ENCODE peak calls at places on chromosome 15, in six cellular contexts. One of them, this sample, is unnamed. For H3K9me3, the result is how much of the 10 kb centered on the place peaks cover.

GRCh38 chr15:52100807-52101206 is 11.8 kb downstream of the BCL2L10 start:
- DNase-seq in GM23248: peak
- DNase-seq in tibial artery: peak
- DNase-seq in adipocyte: peak
- DNase-seq in A549: no peak
- DNase-seq in adrenal gland: peak
- DNase-seq in this sample: peak

GRCh38 chr15:63340878-63341277 is 40.8 kb downstream of the CA12 start:
- DNase-seq in A549: no peak
- DNase-seq in adrenal gland: no peak
- DNase-seq in adipocyte: no peak
- DNase-seq in tibial artery: no peak
- DNase-seq in GM23248: no peak
- DNase-seq in this sample: no peak

GRCh38 chr15:60399931-60400330 is 2.1 kb upstream of the ANXA2 start:
- DNase-seq in adrenal gland: no peak
- DNase-seq in adipocyte: peak
- DNase-seq in A549: no peak
- DNase-seq in GM23248: peak
- DNase-seq in tibial artery: no peak
- DNase-seq in this sample: no peak

GRCh38 chr15:63860161-63860954 is 26.6 kb upstream of the HERC1 start:
- DNase-seq in tibial artery: no peak
- DNase-seq in GM23248: no peak
- DNase-seq in adipocyte: no peak
- DNase-seq in A549: no peak
- DNase-seq in adrenal gland: no peak
- DNase-seq in this sample: no peak

GRCh38 chr15:76553102-76553501 is 216.5 kb downstream of the ISL2 start:
- DNase-seq in adrenal gland: no peak
- DNase-seq in A549: no peak
- DNase-seq in tibial artery: no peak
- DNase-seq in GM23248: no peak
- DNase-seq in adipocyte: no peak
- DNase-seq in this sample: no peak

GRCh38 chr15:73937726-73938125 is 11.5 kb downstream of the LOXL1 start:
- DNase-seq in tibial artery: no peak
- DNase-seq in GM23248: no peak
- DNase-seq in adipocyte: no peak
- DNase-seq in adrenal gland: no peak
- DNase-seq in A549: no peak
- DNase-seq in this sample: peak

GRCh38 chr15:35107122-35107521 is 22.0 kb upstream of the NANOGP8 start:
- DNase-seq in GM23248: peak
- DNase-seq in A549: no peak
- DNase-seq in adrenal gland: no peak
- DNase-seq in adipocyte: no peak
- DNase-seq in tibial artery: no peak
- DNase-seq in this sample: no peak

GRCh38 chr15:58459562-58459961 is 27.8 kb downstream of the LIPC start:
- DNase-seq in adrenal gland: no peak
- DNase-seq in A549: no peak
- DNase-seq in adipocyte: no peak
- DNase-seq in GM23248: no peak
- DNase-seq in tibial artery: no peak
- DNase-seq in this sample: no peak

GRCh38 chr15:42107483-42107882 is 13.1 kb upstream of the PLA2G4D start:
- DNase-seq in GM23248: peak
- DNase-seq in tibial artery: no peak
- DNase-seq in adipocyte: no peak
- DNase-seq in adrenal gland: no peak
- DNase-seq in A549: no peak
- DNase-seq in this sample: no peak

GRCh38 chr15:68787609-68788264 is 33.0 kb downstream of the ANP32A start:
- DNase-seq in adrenal gland: no peak
- DNase-seq in A549: no peak
- DNase-seq in GM23248: no peak
- DNase-seq in adipocyte: no peak
- DNase-seq in tibial artery: no peak
- DNase-seq in this sample: no peak

GRCh38 chr15:76866716-76867321 is 38.3 kb downstream of the SCAPER start:
- DNase-seq in tibial artery: no peak
- DNase-seq in GM23248: peak
- DNase-seq in adipocyte: peak
- DNase-seq in adrenal gland: no peak
- DNase-seq in A549: peak
- DNase-seq in this sample: no peak

GRCh38 chr15:49421991-49422390 is 1.1 kb upstream of the FGF7 start:
- DNase-seq in tibial artery: peak
- DNase-seq in A549: no peak
- DNase-seq in adrenal gland: peak
- DNase-seq in adipocyte: peak
- DNase-seq in GM23248: peak
- DNase-seq in this sample: peak

GRCh38 chr15:68644088-68644904 is 65.5 kb downstream of the CORO2B start:
- DNase-seq in GM23248: peak
- DNase-seq in A549: peak
- DNase-seq in tibial artery: no peak
- DNase-seq in adipocyte: peak
- DNase-seq in adrenal gland: no peak
- DNase-seq in this sample: no peak

GRCh38 chr15:61186905-61187865 is 41.9 kb downstream of the RORA start:
- DNase-seq in adipocyte: no peak
- DNase-seq in tibial artery: peak
- DNase-seq in GM23248: peak
- DNase-seq in A549: no peak
- DNase-seq in adrenal gland: peak
- DNase-seq in this sample: no peak

GRCh38 chr15:58678683-58679082 is 70.8 kb downstream of the ADAM10 start:
- DNase-seq in A549: no peak
- DNase-seq in tibial artery: no peak
- DNase-seq in GM23248: no peak
- DNase-seq in adrenal gland: no peak
- DNase-seq in adipocyte: no peak
- DNase-seq in this sample: no peak

GRCh38 chr15:41692049-41692448 is 31.8 kb downstream of the MGA start:
- DNase-seq in GM23248: no peak
- DNase-seq in adipocyte: no peak
- DNase-seq in adrenal gland: no peak
- DNase-seq in tibial artery: no peak
- DNase-seq in A549: no peak
- DNase-seq in this sample: no peak

GRCh38 chr15:87739866-87740265 is 516.7 kb downstream of the NTRK3 start:
- DNase-seq in A549: no peak
- DNase-seq in adrenal gland: no peak
- DNase-seq in GM23248: peak
- DNase-seq in adipocyte: no peak
- DNase-seq in tibial artery: no peak
- DNase-seq in this sample: no peak

DNA sequence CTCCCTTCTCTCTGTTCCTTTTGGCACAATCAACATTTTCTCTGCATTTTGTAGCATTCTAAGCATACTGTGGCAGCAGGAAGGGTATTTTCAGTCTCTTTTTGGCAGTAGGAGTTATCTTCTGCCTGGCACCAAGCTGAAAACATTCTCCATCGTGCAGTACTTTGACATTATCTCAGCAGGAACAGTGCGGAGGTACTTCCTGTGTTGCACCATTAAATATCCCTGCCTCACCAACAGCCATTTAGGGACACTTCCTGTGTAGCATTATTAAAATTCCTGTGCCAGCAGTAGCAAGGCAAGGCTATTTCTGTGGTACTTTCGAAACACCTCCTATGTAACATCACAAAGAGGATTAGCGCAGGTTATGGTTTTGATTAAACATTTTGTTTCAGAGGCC is 233.2 kb upstream of the SEMA6D start:
- DNase-seq in A549: no peak
- DNase-seq in GM23248: no peak
- DNase-seq in tibial artery: no peak
- DNase-seq in adrenal gland: no peak
- DNase-seq in adipocyte: no peak
- DNase-seq in this sample: no peak
- H3K9me3 ChIP-seq in A549: under half
- H3K9me3 ChIP-seq in GM23248: under half
- H3K9me3 ChIP-seq in tibial artery: under half
- H3K9me3 ChIP-seq in adrenal gland: under half
- H3K9me3 ChIP-seq in adipocyte: under half
- H3K9me3 ChIP-seq in this sample: under half

GRCh38 chr15:84727429-84727828 is 11.5 kb upstream of the SEC11A start:
- DNase-seq in adrenal gland: no peak
- DNase-seq in A549: no peak
- DNase-seq in tibial artery: no peak
- DNase-seq in adipocyte: no peak
- DNase-seq in GM23248: no peak
- DNase-seq in this sample: no peak

GRCh38 chr15:84721381-84721780 is 5.4 kb upstream of the SEC11A start:
- DNase-seq in adrenal gland: no peak
- DNase-seq in adipocyte: no peak
- DNase-seq in GM23248: no peak
- DNase-seq in tibial artery: no peak
- DNase-seq in A549: no peak
- DNase-seq in this sample: no peak

GRCh38 chr15:84722628-84723027 is 6.7 kb upstream of the SEC11A start:
- DNase-seq in GM23248: no peak
- DNase-seq in adipocyte: no peak
- DNase-seq in adrenal gland: no peak
- DNase-seq in A549: no peak
- DNase-seq in tibial artery: no peak
- DNase-seq in this sample: no peak

GRCh38 chr15:84725001-84725491 is 9.1 kb upstream of the SEC11A start:
- DNase-seq in adrenal gland: no peak
- DNase-seq in tibial artery: peak
- DNase-seq in adipocyte: no peak
- DNase-seq in GM23248: peak
- DNase-seq in A549: no peak
- DNase-seq in this sample: no peak
- H3K4me3 ChIP-seq in adrenal gland: no peak
- H3K4me3 ChIP-seq in tibial artery: no peak
- H3K4me3 ChIP-seq in adipocyte: no peak
- H3K4me3 ChIP-seq in GM23248: no peak
- H3K4me3 ChIP-seq in A549: no peak
- H3K4me3 ChIP-seq in this sample: no peak

GRCh38 chr15:95679847-95680582 is 650.5 kb upstream of the NR2F2 start:
- DNase-seq in adrenal gland: no peak
- DNase-seq in tibial artery: no peak
- DNase-seq in adipocyte: no peak
- DNase-seq in GM23248: no peak
- DNase-seq in A549: no peak
- DNase-seq in this sample: no peak
- H3K9me3 ChIP-seq in adrenal gland: under half
- H3K9me3 ChIP-seq in tibial artery: under half
- H3K9me3 ChIP-seq in adipocyte: under half
- H3K9me3 ChIP-seq in GM23248: under half
- H3K9me3 ChIP-seq in A549: under half
- H3K9me3 ChIP-seq in this sample: under half

DNA sequence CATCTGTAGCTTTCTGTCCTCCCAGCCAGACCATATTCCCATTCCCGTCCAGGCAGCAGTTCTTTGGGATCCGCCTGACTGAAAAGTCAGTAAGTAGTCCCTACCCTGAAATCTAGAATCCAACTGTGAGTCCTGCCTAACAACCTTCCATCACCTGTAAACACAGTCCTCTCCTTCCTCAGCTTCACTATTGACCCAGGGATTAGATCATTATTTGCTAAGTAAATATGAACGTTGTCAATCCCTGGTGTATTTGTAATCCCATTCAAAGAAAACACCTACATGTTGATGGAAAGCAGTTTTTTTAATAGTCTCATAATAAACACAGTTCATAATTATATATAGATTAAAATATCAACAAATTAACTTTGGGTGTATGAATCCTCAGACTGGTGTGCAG is 732 bp downstream of the SAXO2 start:
- DNase-seq in tibial artery: no peak
- DNase-seq in adipocyte: peak
- DNase-seq in adrenal gland: no peak
- DNase-seq in GM23248: peak
- DNase-seq in A549: peak
- DNase-seq in this sample: no peak
- H3K4me3 ChIP-seq in tibial artery: peak
- H3K4me3 ChIP-seq in adipocyte: peak
- H3K4me3 ChIP-seq in adrenal gland: no peak
- H3K4me3 ChIP-seq in GM23248: peak
- H3K4me3 ChIP-seq in A549: peak
- H3K4me3 ChIP-seq in this sample: peak

GRCh38 chr15:101264911-101265641 is 12.2 kb downstream of the SELENOS start:
- DNase-seq in tibial artery: no peak
- DNase-seq in adipocyte: no peak
- DNase-seq in A549: no peak
- DNase-seq in GM23248: no peak
- DNase-seq in adrenal gland: no peak
- DNase-seq in this sample: no peak

GRCh38 chr15:101266034-101266433 is 11.3 kb downstream of the SELENOS start:
- DNase-seq in GM23248: peak
- DNase-seq in tibial artery: peak
- DNase-seq in adrenal gland: no peak
- DNase-seq in adipocyte: no peak
- DNase-seq in A549: no peak
- DNase-seq in this sample: peak

GRCh38 chr15:101262551-101262950 is 10.7 kb upstream of the CHSY1 start:
- DNase-seq in GM23248: no peak
- DNase-seq in tibial artery: no peak
- DNase-seq in adipocyte: no peak
- DNase-seq in adrenal gland: no peak
- DNase-seq in A549: no peak
- DNase-seq in this sample: no peak

GRCh38 chr15:101266787-101267186 is 10.5 kb downstream of the SELENOS start:
- DNase-seq in A549: no peak
- DNase-seq in adipocyte: no peak
- DNase-seq in tibial artery: no peak
- DNase-seq in adrenal gland: no peak
- DNase-seq in GM23248: no peak
- DNase-seq in this sample: peak

DNA sequence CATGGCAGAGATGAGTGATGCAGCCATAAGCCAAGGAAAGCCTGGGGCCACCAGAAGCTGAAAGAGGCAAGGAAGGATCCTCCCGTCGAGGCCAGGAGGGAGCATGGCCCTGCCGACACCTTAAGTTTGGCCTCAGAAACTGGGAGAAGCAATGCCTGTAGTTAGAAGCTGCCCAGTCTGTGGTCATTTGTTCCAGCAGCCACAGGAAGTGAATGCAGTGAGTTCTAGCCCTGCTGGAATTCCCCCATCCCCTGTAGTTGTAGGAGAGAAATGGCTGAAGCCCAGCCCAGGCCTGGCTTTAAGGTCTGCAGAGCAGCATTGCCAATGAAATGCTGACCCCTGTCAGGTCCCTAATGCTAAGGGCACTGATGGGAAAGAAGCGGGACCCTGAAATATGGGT is 12.2 kb upstream of the CHSY1 start:
- DNase-seq in A549: no peak
- DNase-seq in GM23248: no peak
- DNase-seq in tibial artery: no peak
- DNase-seq in adipocyte: no peak
- DNase-seq in adrenal gland: no peak
- DNase-seq in this sample: peak
- H3K9me3 ChIP-seq in A549: under half
- H3K9me3 ChIP-seq in GM23248: under half
- H3K9me3 ChIP-seq in tibial artery: under half
- H3K9me3 ChIP-seq in adipocyte: under half
- H3K9me3 ChIP-seq in adrenal gland: under half
- H3K9me3 ChIP-seq in this sample: under half

This sample was measured in aorta.